ENCODE peak calls at places on chromosomes 13 and 19, in seven cellular contexts. G, M, N, W, Q, S and F are unnamed samples. For H3K9me3, the result is how much of the 10 kb centered on the place peaks cover.

GRCh38 chr19:56566904-56567273 is 379 bp upstream of the ZNF470 start:
- DNase-seq in G (no peak), M (no peak), N (peak), W (peak), Q (no peak), S (no peak), F (peak)

GRCh38 chr19:49818691-49819331 is 722 bp downstream of the MED25 start:
- DNase-seq in G (no peak), M (peak), N (no peak), W (no peak), Q (no peak), S (no peak), F (no peak)

GRCh38 chr13:77345150-77345780 is 18.4 kb upstream of the MYCBP2 start:
- DNase-seq in G (no peak), M (no peak), N (no peak), W (no peak), Q (no peak), S (no peak), F (no peak)

GRCh38 chr13:31310781-31311180 is 111.0 kb downstream of the B3GLCT start:
- DNase-seq in G (no peak), M (no peak), N (no peak), W (no peak), Q (no peak), S (no peak), F (no peak)

GRCh38 chr19:30288957-30289735 is 83.0 kb upstream of the ZNF536 start:
- DNase-seq in G (no peak), M (no peak), N (no peak), W (no peak), Q (no peak), S (no peak), F (no peak)

GRCh38 chr19:31944286-31944685 is 401.1 kb upstream of the ZNF507 start:
- DNase-seq in G (no peak), M (no peak), N (no peak), W (no peak), Q (no peak), S (no peak), F (no peak)

GRCh38 chr13:113560645-113561416 is 23.7 kb upstream of the TFDP1 start:
- DNase-seq in G (no peak), M (peak), N (peak), W (peak), Q (no peak), S (no peak), F (no peak)

GRCh38 chr13:29901714-29902631 is 51.6 kb upstream of the UBL3 start:
- DNase-seq in G (peak), M (no peak), N (no peak), W (peak), Q (no peak), S (no peak), F (peak)

GRCh38 chr13:53144826-53145225 is 116.2 kb downstream of the OLFM4 start:
- DNase-seq in G (no peak), M (no peak), N (no peak), W (no peak), Q (no peak), S (no peak), F (no peak)

GRCh38 chr13:79589605-79590511 is 108.9 kb downstream of the NDFIP2 start:
- DNase-seq in G (no peak), M (no peak), N (no peak), W (no peak), Q (no peak), S (no peak), F (no peak)

GRCh38 chr19:325937-326565 is 18.5 kb downstream of the MIER2 start:
- DNase-seq in G (no peak), M (no peak), N (no peak), W (no peak), Q (no peak), S (no peak), F (no peak)

GRCh38 chr13:33910267-33910666 is 92.3 kb downstream of the RFC3 start:
- DNase-seq in G (no peak), M (no peak), N (no peak), W (no peak), Q (no peak), S (no peak), F (no peak)

GRCh38 chr19:3360494-3361383 is 5.6 kb upstream of the NFIC start:
- DNase-seq in G (no peak), M (peak), N (peak), W (no peak), Q (no peak), S (peak), F (peak)

GRCh38 chr13:80473695-80474094 is 132.8 kb upstream of the SPRY2 start:
- DNase-seq in G (no peak), M (no peak), N (no peak), W (no peak), Q (no peak), S (no peak), F (no peak)

GRCh38 chr13:34416833-34417425 is 525.1 kb upstream of the NBEA start:
- DNase-seq in G (peak), M (no peak), N (no peak), W (peak), Q (no peak), S (no peak), F (peak)

GRCh38 chr13:112819111-112819510 is 129.3 kb downstream of the ATP11A start:
- DNase-seq in G (no peak), M (peak), N (peak), W (no peak), Q (no peak), S (no peak), F (no peak)

GRCh38 chr19:722553-723101 is 13.9 kb downstream of the PALM start:
- DNase-seq in G (no peak), M (no peak), N (no peak), W (no peak), Q (no peak), S (no peak), F (no peak)

GRCh38 chr13:27792393-27793218 is at the start of gene GSX1:
- DNase-seq in G (no peak), M (no peak), N (peak), W (peak), Q (no peak), S (peak), F (no peak)

GRCh38 chr13:33536639-33537425 is 251.3 kb upstream of the STARD13 start:
- DNase-seq in G (peak), M (no peak), N (no peak), W (no peak), Q (no peak), S (no peak), F (no peak)

GRCh38 chr19:10290439-10290875 is 705 bp downstream of the ICAM5 start:
- DNase-seq in G (no peak), M (no peak), N (no peak), W (no peak), Q (no peak), S (no peak), F (no peak)

GRCh38 chr13:100461309-100462035 is 127.1 kb downstream of the GGACT start:
- DNase-seq in G (no peak), M (no peak), N (no peak), W (no peak), Q (no peak), S (no peak), F (no peak)

GRCh38 chr13:59270327-59270726 is 893.4 kb downstream of the DIAPH3 start:
- DNase-seq in G (no peak), M (no peak), N (no peak), W (no peak), Q (no peak), S (no peak), F (no peak)

GRCh38 chr13:73015799-73016198 is 43.0 kb upstream of the KLF5 start:
- DNase-seq in G (no peak), M (no peak), N (no peak), W (no peak), Q (no peak), S (no peak), F (no peak)

GRCh38 chr19:31418692-31419430 is 69.6 kb upstream of the TSHZ3 start:
- DNase-seq in G (no peak), M (no peak), N (no peak), W (no peak), Q (no peak), S (no peak), F (no peak)

GRCh38 chr19:20078696-20079095 is 896 bp downstream of the ZNF90 start:
- DNase-seq in G (no peak), M (no peak), N (no peak), W (peak), Q (no peak), S (no peak), F (peak)

GRCh38 chr13:67133476-67133875 is 96.7 kb downstream of the PCDH9 start:
- DNase-seq in G (no peak), M (no peak), N (no peak), W (no peak), Q (no peak), S (no peak), F (peak)

GRCh38 chr13:37960427-37960826 is 90.9 kb upstream of the TRPC4 start:
- DNase-seq in G (no peak), M (no peak), N (no peak), W (no peak), Q (no peak), S (no peak), F (no peak)

GRCh38 chr19:1085053-1085658 is 10.0 kb downstream of the POLR2E start:
- DNase-seq in G (no peak), M (no peak), N (no peak), W (no peak), Q (no peak), S (no peak), F (no peak)

GRCh38 chr19:13859361-13859880 is 17.5 kb upstream of the NANOS3 start:
- DNase-seq in G (no peak), M (no peak), N (no peak), W (no peak), Q (no peak), S (no peak), F (no peak)

GRCh38 chr19:58217069-58217481 is 11.6 kb upstream of the ZNF544 start:
- DNase-seq in G (no peak), M (no peak), N (no peak), W (no peak), Q (no peak), S (no peak), F (no peak)
- H3K9me3 ChIP-seq in G (half or more), M (half or more), N (half or more), W (under half), Q (under half), S (under half), F (under half)

GRCh38 chr19:52474351-52475127 is 21.2 kb downstream of the ZNF578 start:
- DNase-seq in G (no peak), M (no peak), N (no peak), W (no peak), Q (no peak), S (no peak), F (no peak)
- H3K9me3 ChIP-seq in G (half or more), M (half or more), N (half or more), W (half or more), Q (under half), S (under half), F (under half)

DNA sequence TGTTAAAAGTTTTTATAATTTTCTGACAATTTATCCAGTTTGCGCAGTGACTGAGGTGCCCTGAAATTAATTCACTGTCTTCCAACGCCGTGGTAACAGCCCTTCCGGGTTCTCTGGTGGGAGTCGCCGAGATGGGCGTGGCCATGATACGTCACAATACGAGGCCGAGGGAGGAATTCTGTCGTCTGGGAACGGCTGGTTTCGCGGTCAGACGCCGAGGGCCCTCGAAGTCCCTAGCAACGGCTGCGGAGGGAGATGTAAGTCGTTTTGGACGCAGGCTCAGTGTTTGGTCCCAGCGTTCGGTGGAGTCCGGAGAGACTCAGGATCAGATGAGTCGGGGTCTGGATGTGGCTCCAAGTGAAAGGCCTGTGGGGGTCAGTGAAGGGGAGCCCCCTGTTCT is 21.7 kb downstream of the ZNF613 start:
- DNase-seq in G (no peak), M (no peak), N (no peak), W (no peak), Q (no peak), S (no peak), F (peak)
- H3K9me3 ChIP-seq in G (under half), M (half or more), N (half or more), W (under half), Q (under half), S (under half), F (under half)

GRCh38 chr19:40033989-40034560 is 22.0 kb downstream of the ZNF780B start:
- DNase-seq in G (no peak), M (no peak), N (no peak), W (no peak), Q (no peak), S (no peak), F (no peak)
- H3K9me3 ChIP-seq in G (under half), M (half or more), N (half or more), W (half or more), Q (under half), S (under half), F (under half)

DNA sequence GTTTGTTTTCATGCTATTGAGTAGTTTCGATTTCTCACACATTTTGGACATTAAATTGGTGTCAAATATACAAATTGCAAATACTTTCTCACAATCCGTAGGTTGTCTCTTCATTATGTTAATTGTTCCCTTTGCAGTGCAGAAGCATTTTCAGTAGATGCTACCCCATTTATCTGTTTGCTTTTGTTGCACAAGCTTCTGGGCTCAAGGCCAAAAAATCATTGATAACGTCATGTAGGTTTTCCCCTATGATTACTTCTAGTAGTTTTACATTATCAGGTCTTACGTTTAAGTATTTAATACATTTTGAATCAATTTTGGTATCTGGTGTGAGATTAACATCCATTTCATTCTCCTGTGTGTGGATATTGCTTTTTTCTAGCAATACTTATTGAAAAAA is 14.0 kb upstream of the ZNF347 start:
- DNase-seq in G (no peak), M (no peak), N (no peak), W (no peak), Q (no peak), S (no peak), F (no peak)
- H3K9me3 ChIP-seq in G (under half), M (under half), N (half or more), W (under half), Q (under half), S (under half), F (under half)

DNA sequence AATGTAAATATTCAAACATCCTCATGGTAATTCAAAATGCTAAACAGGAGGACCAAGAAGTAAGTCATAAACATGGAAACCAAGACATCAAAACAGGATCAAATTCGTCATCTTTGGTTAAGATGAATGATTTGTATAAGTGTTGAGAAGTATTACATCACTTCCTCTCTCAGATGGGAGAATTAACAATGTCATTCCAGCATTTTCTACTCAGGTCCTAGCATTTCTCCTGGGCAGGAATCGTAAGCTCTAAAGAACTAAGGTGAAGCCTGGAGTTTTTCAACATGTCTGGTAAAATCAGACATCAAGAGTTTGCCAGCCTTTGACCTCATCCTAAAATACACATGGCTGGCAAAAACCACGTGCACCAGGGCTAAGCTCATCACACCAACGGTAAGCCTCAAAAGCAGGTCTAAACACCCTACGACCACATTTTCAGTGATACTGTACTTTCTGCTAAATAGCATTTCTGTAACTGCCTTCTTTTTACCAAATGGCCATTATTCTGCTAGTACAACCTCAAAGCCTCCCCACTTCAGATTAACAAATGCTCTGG is 24.8 kb downstream of the RANBP3 start:
- DNase-seq in G (no peak), M (no peak), N (no peak), W (no peak), Q (no peak), S (no peak), F (no peak)
- H3K9me3 ChIP-seq in G (under half), M (under half), N (under half), W (under half), Q (under half), S (under half), F (under half)